ENCODE peak calls at places on chromosomes 7 and 10, in eight cellular contexts. One of them, this sample, is unnamed. For H3K4me1, the result is how much of the 10 kb centered on the place peaks cover.

GRCh38 chr7:90345548-90346319 is 782 bp upstream of the GTPBP10 start:
- DNase-seq in PC-9: no peak
- DNase-seq in RWPE2: no peak
- DNase-seq in uterus: no peak
- DNase-seq in Peyer's patch: no peak
- DNase-seq in left lung: no peak
- DNase-seq in heart right ventricle: no peak
- DNase-seq in psoas muscle: no peak
- DNase-seq in this sample: peak

GRCh38 chr7:114534957-114535356 is 120.3 kb downstream of the FOXP2 start:
- DNase-seq in PC-9: no peak
- DNase-seq in left lung: no peak
- DNase-seq in heart right ventricle: no peak
- DNase-seq in psoas muscle: no peak
- DNase-seq in Peyer's patch: no peak
- DNase-seq in RWPE2: no peak
- DNase-seq in uterus: no peak
- DNase-seq in this sample: no peak

GRCh38 chr10:119538632-119539358 is 3.7 kb downstream of the RGS10 start:
- DNase-seq in left lung: no peak
- DNase-seq in psoas muscle: no peak
- DNase-seq in Peyer's patch: no peak
- DNase-seq in heart right ventricle: no peak
- DNase-seq in uterus: no peak
- DNase-seq in RWPE2: no peak
- DNase-seq in PC-9: no peak
- DNase-seq in this sample: no peak

GRCh38 chr7:24152356-24152755 is 131.6 kb upstream of the NPY start:
- DNase-seq in psoas muscle: no peak
- DNase-seq in Peyer's patch: no peak
- DNase-seq in uterus: no peak
- DNase-seq in left lung: no peak
- DNase-seq in heart right ventricle: no peak
- DNase-seq in PC-9: no peak
- DNase-seq in RWPE2: no peak
- DNase-seq in this sample: peak

GRCh38 chr10:87852092-87852491 is 11.2 kb downstream of the KLLN start:
- DNase-seq in Peyer's patch: no peak
- DNase-seq in left lung: no peak
- DNase-seq in heart right ventricle: no peak
- DNase-seq in psoas muscle: no peak
- DNase-seq in RWPE2: no peak
- DNase-seq in PC-9: no peak
- DNase-seq in uterus: no peak
- DNase-seq in this sample: no peak

GRCh38 chr7:130337410-130337971 is 7.1 kb upstream of the CPA5 start:
- DNase-seq in Peyer's patch: no peak
- DNase-seq in heart right ventricle: no peak
- DNase-seq in PC-9: peak
- DNase-seq in RWPE2: no peak
- DNase-seq in psoas muscle: no peak
- DNase-seq in left lung: no peak
- DNase-seq in uterus: no peak
- DNase-seq in this sample: no peak

GRCh38 chr7:96052860-96053452 is 268.9 kb downstream of the SLC25A13 start:
- DNase-seq in PC-9: no peak
- DNase-seq in uterus: no peak
- DNase-seq in heart right ventricle: no peak
- DNase-seq in RWPE2: no peak
- DNase-seq in Peyer's patch: no peak
- DNase-seq in psoas muscle: no peak
- DNase-seq in left lung: no peak
- DNase-seq in this sample: no peak

GRCh38 chr7:83921798-83922607 is 272.6 kb downstream of the SEMA3A start:
- DNase-seq in psoas muscle: no peak
- DNase-seq in uterus: no peak
- DNase-seq in PC-9: no peak
- DNase-seq in RWPE2: no peak
- DNase-seq in heart right ventricle: no peak
- DNase-seq in left lung: no peak
- DNase-seq in Peyer's patch: no peak
- DNase-seq in this sample: no peak

GRCh38 chr10:93495654-93496321 is 624 bp upstream of the CEP55 start:
- DNase-seq in RWPE2: no peak
- DNase-seq in Peyer's patch: no peak
- DNase-seq in uterus: peak
- DNase-seq in left lung: no peak
- DNase-seq in psoas muscle: peak
- DNase-seq in PC-9: no peak
- DNase-seq in heart right ventricle: no peak
- DNase-seq in this sample: peak

GRCh38 chr10:109743141-109744120 is 179.9 kb downstream of the XPNPEP1 start:
- DNase-seq in Peyer's patch: no peak
- DNase-seq in psoas muscle: no peak
- DNase-seq in RWPE2: no peak
- DNase-seq in uterus: peak
- DNase-seq in left lung: no peak
- DNase-seq in PC-9: no peak
- DNase-seq in heart right ventricle: no peak
- DNase-seq in this sample: no peak

GRCh38 chr10:62046522-62047239 is 145.2 kb downstream of the ARID5B start:
- DNase-seq in RWPE2: no peak
- DNase-seq in PC-9: peak
- DNase-seq in psoas muscle: peak
- DNase-seq in Peyer's patch: no peak
- DNase-seq in uterus: peak
- DNase-seq in heart right ventricle: no peak
- DNase-seq in left lung: no peak
- DNase-seq in this sample: no peak

GRCh38 chr10:46033602-46034011 is 3.2 kb upstream of the NCOA4 start:
- DNase-seq in left lung: no peak
- DNase-seq in heart right ventricle: no peak
- DNase-seq in Peyer's patch: no peak
- DNase-seq in uterus: no peak
- DNase-seq in RWPE2: no peak
- DNase-seq in psoas muscle: no peak
- DNase-seq in PC-9: peak
- DNase-seq in this sample: no peak

GRCh38 chr10:46028584-46029570 is 1.5 kb downstream of the NCOA4 start:
- DNase-seq in Peyer's patch: no peak
- DNase-seq in left lung: no peak
- DNase-seq in heart right ventricle: no peak
- DNase-seq in uterus: no peak
- DNase-seq in RWPE2: no peak
- DNase-seq in psoas muscle: no peak
- DNase-seq in PC-9: peak
- DNase-seq in this sample: peak

GRCh38 chr10:46030091-46030937 is at the start of gene NCOA4:
- DNase-seq in left lung: peak
- DNase-seq in Peyer's patch: peak
- DNase-seq in PC-9: peak
- DNase-seq in psoas muscle: peak
- DNase-seq in heart right ventricle: peak
- DNase-seq in RWPE2: peak
- DNase-seq in uterus: peak
- DNase-seq in this sample: peak

GRCh38 chr10:46035923-46036849 is 5.8 kb upstream of the NCOA4 start:
- DNase-seq in PC-9: peak
- DNase-seq in psoas muscle: no peak
- DNase-seq in left lung: no peak
- DNase-seq in uterus: no peak
- DNase-seq in RWPE2: no peak
- DNase-seq in Peyer's patch: no peak
- DNase-seq in heart right ventricle: no peak
- DNase-seq in this sample: no peak

DNA sequence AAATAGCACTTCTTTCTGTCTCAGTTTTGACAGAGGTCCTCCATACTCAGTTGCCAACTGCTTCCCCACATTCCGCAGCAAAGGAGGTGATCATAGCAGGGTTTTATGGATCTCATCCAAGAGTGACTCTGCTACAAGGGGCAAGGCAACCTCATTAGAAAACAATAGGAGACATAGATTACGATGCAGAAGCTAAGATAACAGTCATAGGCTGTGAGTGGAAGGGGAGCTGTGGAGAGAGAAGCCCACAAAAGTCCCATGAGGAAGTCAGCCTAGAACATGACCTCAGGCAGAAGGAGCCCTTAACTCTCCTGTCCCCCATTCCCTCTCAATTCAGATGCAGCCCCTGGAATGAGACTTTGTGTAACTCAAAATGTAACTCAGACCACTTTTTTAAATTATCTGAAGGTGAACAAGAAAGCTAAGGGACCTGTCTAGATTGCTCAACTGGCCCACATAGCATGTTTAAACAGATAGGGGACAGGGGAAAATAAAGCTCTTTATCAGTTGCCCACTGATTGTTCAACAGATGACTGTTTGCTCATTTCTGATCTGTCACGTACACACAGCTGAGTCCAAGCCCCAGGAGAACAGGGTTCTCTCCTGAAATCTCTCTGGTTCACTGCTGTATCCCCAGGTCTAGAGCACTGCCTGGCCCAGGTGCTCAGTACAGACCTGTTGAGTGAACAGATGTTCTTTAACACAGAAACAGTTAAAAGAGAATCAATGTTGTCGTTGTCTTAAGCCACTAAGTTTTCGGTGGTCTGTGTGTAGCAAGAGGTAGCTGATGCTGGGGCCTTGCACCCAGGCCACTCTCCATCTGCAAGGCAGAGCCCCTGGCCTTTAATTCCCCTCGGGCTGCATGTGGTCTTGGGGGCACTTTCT is 1.5 kb upstream of the NCOA4 start:
- DNase-seq in left lung: no peak
- DNase-seq in uterus: no peak
- DNase-seq in heart right ventricle: no peak
- DNase-seq in PC-9: no peak
- DNase-seq in RWPE2: no peak
- DNase-seq in psoas muscle: no peak
- DNase-seq in Peyer's patch: no peak
- DNase-seq in this sample: no peak
- H3K4me3 ChIP-seq in left lung: no peak
- H3K4me3 ChIP-seq in uterus: no peak
- H3K4me3 ChIP-seq in heart right ventricle: no peak
- H3K4me3 ChIP-seq in PC-9: no peak
- H3K4me3 ChIP-seq in RWPE2: no peak
- H3K4me3 ChIP-seq in psoas muscle: no peak
- H3K4me3 ChIP-seq in Peyer's patch: no peak
- H3K4me3 ChIP-seq in this sample: no peak

GRCh38 chr7:76354516-76354915 is 4.3 kb downstream of the YWHAG start:
- DNase-seq in psoas muscle: no peak
- DNase-seq in PC-9: no peak
- DNase-seq in left lung: no peak
- DNase-seq in Peyer's patch: no peak
- DNase-seq in RWPE2: no peak
- DNase-seq in heart right ventricle: no peak
- DNase-seq in uterus: no peak
- DNase-seq in this sample: no peak
- H3K4me1 ChIP-seq in psoas muscle: half or more
- H3K4me1 ChIP-seq in PC-9: under half
- H3K4me1 ChIP-seq in left lung: half or more
- H3K4me1 ChIP-seq in Peyer's patch: under half
- H3K4me1 ChIP-seq in RWPE2: under half
- H3K4me1 ChIP-seq in heart right ventricle: half or more
- H3K4me1 ChIP-seq in uterus: under half
- H3K4me1 ChIP-seq in this sample: under half

GRCh38 chr10:4240641-4241197 is 455.7 kb upstream of the KLF6 start:
- DNase-seq in RWPE2: no peak
- DNase-seq in heart right ventricle: no peak
- DNase-seq in left lung: no peak
- DNase-seq in psoas muscle: no peak
- DNase-seq in Peyer's patch: no peak
- DNase-seq in PC-9: no peak
- DNase-seq in uterus: no peak
- DNase-seq in this sample: no peak
- H3K4me3 ChIP-seq in RWPE2: no peak
- H3K4me3 ChIP-seq in heart right ventricle: peak
- H3K4me3 ChIP-seq in left lung: no peak
- H3K4me3 ChIP-seq in psoas muscle: peak
- H3K4me3 ChIP-seq in Peyer's patch: no peak
- H3K4me3 ChIP-seq in PC-9: no peak
- H3K4me3 ChIP-seq in uterus: no peak
- H3K4me3 ChIP-seq in this sample: no peak

GRCh38 chr7:572668-573495 is 53.2 kb upstream of the PDGFA start:
- DNase-seq in RWPE2: no peak
- DNase-seq in heart right ventricle: no peak
- DNase-seq in psoas muscle: no peak
- DNase-seq in left lung: no peak
- DNase-seq in Peyer's patch: no peak
- DNase-seq in PC-9: no peak
- DNase-seq in uterus: no peak
- DNase-seq in this sample: no peak

GRCh38 chr7:575425-576366 is 56.0 kb upstream of the PDGFA start:
- DNase-seq in heart right ventricle: no peak
- DNase-seq in PC-9: no peak
- DNase-seq in Peyer's patch: no peak
- DNase-seq in left lung: no peak
- DNase-seq in uterus: no peak
- DNase-seq in psoas muscle: no peak
- DNase-seq in RWPE2: no peak
- DNase-seq in this sample: no peak

GRCh38 chr7:576524-577277 is 57.1 kb upstream of the PDGFA start:
- DNase-seq in PC-9: no peak
- DNase-seq in heart right ventricle: no peak
- DNase-seq in RWPE2: no peak
- DNase-seq in psoas muscle: no peak
- DNase-seq in Peyer's patch: no peak
- DNase-seq in uterus: no peak
- DNase-seq in left lung: no peak
- DNase-seq in this sample: no peak

GRCh38 chr7:573496-574295 is 54.0 kb upstream of the PDGFA start:
- DNase-seq in PC-9: no peak
- DNase-seq in Peyer's patch: no peak
- DNase-seq in RWPE2: no peak
- DNase-seq in psoas muscle: no peak
- DNase-seq in uterus: no peak
- DNase-seq in left lung: no peak
- DNase-seq in heart right ventricle: no peak
- DNase-seq in this sample: no peak

DNA sequence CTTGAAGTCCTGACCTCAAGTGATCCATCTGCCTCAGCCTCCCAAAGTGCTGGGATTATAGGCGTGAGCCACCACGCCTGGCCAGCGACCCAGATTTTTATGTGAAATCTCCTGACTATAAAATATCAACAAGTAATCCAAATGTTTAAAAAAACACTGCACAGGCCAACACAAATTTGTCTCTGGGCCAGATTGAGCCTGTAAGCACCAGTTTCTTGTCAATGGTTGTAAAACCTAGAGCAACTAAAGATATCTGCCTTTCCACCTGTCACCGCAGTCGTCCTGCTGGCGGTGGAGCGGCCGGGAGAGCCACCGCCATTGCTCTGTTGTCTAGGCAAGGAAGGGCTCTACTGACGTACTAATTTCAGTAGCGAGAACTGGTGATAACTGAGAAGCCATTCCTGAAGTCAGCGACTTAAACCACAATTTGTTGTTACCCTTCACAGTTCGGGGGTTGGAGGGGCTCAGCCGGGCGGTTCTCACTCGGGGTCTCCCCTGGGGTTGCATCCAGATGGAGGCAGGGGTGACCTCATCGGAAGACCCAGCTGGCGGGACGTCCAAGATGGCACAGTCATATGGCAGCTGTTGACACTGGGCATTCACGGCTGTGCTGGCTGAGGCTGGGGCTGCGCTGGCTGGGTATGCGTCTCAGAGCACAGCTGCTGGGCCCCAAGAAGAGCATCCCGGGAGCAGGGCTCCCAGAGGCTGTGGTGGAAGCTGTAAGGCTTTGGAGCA is 55.2 kb upstream of the PDGFA start:
- DNase-seq in Peyer's patch: no peak
- DNase-seq in psoas muscle: no peak
- DNase-seq in RWPE2: no peak
- DNase-seq in PC-9: no peak
- DNase-seq in heart right ventricle: no peak
- DNase-seq in left lung: no peak
- DNase-seq in uterus: no peak
- DNase-seq in this sample: peak
- H3K4me1 ChIP-seq in Peyer's patch: under half
- H3K4me1 ChIP-seq in psoas muscle: under half
- H3K4me1 ChIP-seq in RWPE2: under half
- H3K4me1 ChIP-seq in PC-9: under half
- H3K4me1 ChIP-seq in heart right ventricle: under half
- H3K4me1 ChIP-seq in left lung: under half
- H3K4me1 ChIP-seq in uterus: under half
- H3K4me1 ChIP-seq in this sample: under half

This sample was measured in transverse colon.